ENCODE peak calls at places on chromosomes 13 and 19, in seven cellular contexts. P is RWPE2, S is AG09309, C is tibial nerve, K is H9, X is MM.1S, I is AG04450. D is an unnamed sample.

GRCh38 chr13:114225610-114226009 is 9.1 kb upstream of the CDC16 start:
- DNase-seq in P (no peak), I (no peak), S (no peak), X (no peak), K (no peak), C (no peak), D (no peak)

GRCh38 chr13:43284162-43284561 is 260.8 kb downstream of the DNAJC15 start:
- DNase-seq in S (no peak), I (peak; percentile 70), X (no peak), P (no peak), C (no peak), K (no peak), D (no peak)

GRCh38 chr19:31943305-31943704 is 402.1 kb upstream of the ZNF507 start:
- DNase-seq in S (no peak), K (no peak), P (no peak), C (no peak), X (no peak), I (no peak), D (no peak)

GRCh38 chr19:46392252-46392801 is 21.0 kb downstream of the CCDC8 start:
- DNase-seq in P (peak; percentile 60), C (no peak), X (no peak), S (peak; percentile 31), K (no peak), I (no peak), D (peak; percentile 65)

GRCh38 chr13:68608147-68608546 is 1378.0 kb upstream of the PCDH9 start:
- DNase-seq in S (no peak), I (no peak), K (no peak), P (no peak), X (peak; percentile 10), C (no peak), D (no peak)

GRCh38 chr13:80055804-80056203 is 285.1 kb downstream of the SPRY2 start:
- DNase-seq in C (no peak), X (no peak), P (no peak), K (no peak), S (no peak), I (no peak), D (no peak)

GRCh38 chr19:50912727-50913716 is 1.8 kb upstream of the KLK4 start:
- DNase-seq in I (no peak), P (no peak), C (no peak), K (no peak), X (no peak), S (no peak), D (no peak)

GRCh38 chr19:6663236-6664187 is 6.4 kb downstream of the TNFSF14 start:
- DNase-seq in S (no peak), X (no peak), K (no peak), C (no peak), P (no peak), I (no peak), D (no peak)

GRCh38 chr13:31045621-31046081 is 113.2 kb downstream of the TEX26 start:
- DNase-seq in C (no peak), S (peak; percentile 76), K (no peak), I (peak; percentile 86), X (no peak), P (peak; percentile 86), D (no peak)

GRCh38 chr13:107824636-107825035 is 390.7 kb downstream of the LIG4 start:
- DNase-seq in S (no peak), P (no peak), K (no peak), I (no peak), C (no peak), X (no peak), D (no peak)

GRCh38 chr19:44754743-44755066 is 6.2 kb downstream of the BCL3 start:
- DNase-seq in P (no peak), X (no peak), I (no peak), C (no peak), S (no peak), K (no peak), D (no peak)

GRCh38 chr13:94233401-94233800 is 246.1 kb downstream of the DCT start:
- DNase-seq in S (peak; percentile 50), C (peak; percentile 12), X (no peak), K (no peak), P (peak; percentile 53), I (peak; percentile 79), D (no peak)

GRCh38 chr19:16106121-16106520 is 5.6 kb upstream of the RAB8A start:
- DNase-seq in I (no peak), S (peak; percentile 8), P (no peak), C (no peak), X (no peak), K (no peak), D (no peak)

GRCh38 chr13:50360637-50361036 is 345.4 kb downstream of the KCNRG start:
- DNase-seq in X (no peak), K (no peak), P (no peak), I (no peak), C (no peak), S (no peak), D (no peak)

GRCh38 chr13:102394158-102395053 is 7.4 kb downstream of the FGF14 start:
- DNase-seq in P (peak; percentile 87), C (peak; percentile 90), X (peak; percentile 98), S (peak; percentile 24), I (peak; percentile 55), K (peak; percentile 96), D (peak; percentile 94)

GRCh38 chr19:14563590-14563926 is 8.3 kb downstream of the NDUFB7 start:
- DNase-seq in C (no peak), I (no peak), P (peak; percentile 66), X (no peak), K (no peak), S (no peak), D (peak; percentile 93)

GRCh38 chr19:14565298-14565679 is 6.6 kb downstream of the NDUFB7 start:
- DNase-seq in I (no peak), K (peak; percentile 29), P (no peak), S (no peak), C (no peak), X (no peak), D (no peak)

GRCh38 chr19:14565765-14566711 is 5.8 kb downstream of the NDUFB7 start:
- DNase-seq in S (no peak), C (no peak), X (no peak), K (no peak), I (no peak), P (no peak), D (no peak)

GRCh38 chr19:14562660-14563589 is 8.9 kb downstream of the NDUFB7 start:
- DNase-seq in S (no peak), K (peak; percentile 68), C (no peak), P (no peak), I (no peak), X (no peak), D (no peak)

GRCh38 chr19:14563989-14564650 is 7.7 kb downstream of the NDUFB7 start:
- DNase-seq in I (no peak), K (peak; percentile 98), P (peak; percentile 94), X (no peak), S (no peak), C (no peak), D (no peak)
- TF ChIP-seq CTCF in I (no peak), K (no peak), P (no peak), X (no peak), S (no peak), C (no peak), D (no peak)

DNA sequence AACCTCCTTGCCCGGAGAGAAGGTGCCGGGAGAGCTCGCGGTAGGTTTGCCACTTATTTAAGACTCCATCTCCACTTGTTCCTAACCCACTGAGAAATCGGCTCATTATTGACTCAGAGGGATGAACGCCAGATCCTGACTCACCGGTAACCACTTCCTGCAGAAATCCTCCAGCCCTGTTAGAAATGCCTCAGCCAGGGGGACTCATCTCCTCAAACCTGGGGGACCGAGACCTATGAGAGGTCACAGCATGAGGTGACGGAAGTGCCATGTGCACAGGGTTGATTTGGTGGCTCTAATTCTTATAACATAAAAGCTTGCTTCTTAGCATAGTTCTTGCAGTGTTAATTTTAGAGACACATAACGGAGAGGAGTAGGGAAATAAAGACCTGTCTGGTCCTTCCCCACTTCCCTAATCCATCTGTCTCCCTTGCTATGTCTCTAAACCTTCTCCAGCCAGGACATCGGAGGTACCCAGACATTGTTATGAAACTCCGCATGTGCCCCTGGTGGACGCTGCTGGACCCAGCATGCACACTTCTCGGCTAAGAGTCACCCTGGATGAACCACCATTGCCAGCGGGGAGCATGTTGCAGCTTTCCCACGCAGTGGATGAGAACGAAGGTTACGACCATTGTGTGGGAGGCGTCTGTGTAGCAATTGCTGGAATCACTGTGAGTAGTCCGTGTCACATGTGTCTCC is 158.9 kb downstream of the EFNB2 start:
- DNase-seq in S (peak; percentile 76), I (peak; percentile 67), K (no peak), P (peak; percentile 76), C (no peak), X (no peak), D (no peak)
- TF ChIP-seq CTCF in S (peak; percentile 45), I (peak; percentile 17), K (peak; percentile 37), P (no peak), C (no peak), X (no peak), D (peak; percentile 55)

GRCh38 chr19:42634409-42635232 is 39.9 kb upstream of the CEACAM8 start:
- DNase-seq in K (no peak), P (no peak), S (no peak), C (peak; percentile 22), X (peak; percentile 49), I (no peak), D (no peak)
- TF ChIP-seq CTCF in K (peak; percentile 46), P (peak; percentile 77), S (peak; percentile 86), C (no peak), X (peak; percentile 85), I (peak; percentile 75), D (peak; percentile 51)

GRCh38 chr19:58511353-58512208 is at the start of gene SLC27A5:
- DNase-seq in X (no peak), S (no peak), K (no peak), I (no peak), C (no peak), P (no peak), D (no peak)

GRCh38 chr19:58513213-58513693 is 1.5 kb upstream of the SLC27A5 start:
- DNase-seq in C (no peak), K (no peak), I (no peak), X (no peak), P (no peak), S (no peak), D (no peak)

GRCh38 chr19:58509731-58510083 is 2.1 kb downstream of the SLC27A5 start:
- DNase-seq in C (no peak), P (no peak), X (no peak), S (no peak), I (no peak), K (no peak), D (no peak)

GRCh38 chr19:58513694-58514563 is 2.1 kb upstream of the SLC27A5 start:
- DNase-seq in I (no peak), K (peak; percentile 95), X (no peak), C (peak; percentile 54), S (peak; percentile 20), P (peak; percentile 85), D (peak; percentile 92)

DNA sequence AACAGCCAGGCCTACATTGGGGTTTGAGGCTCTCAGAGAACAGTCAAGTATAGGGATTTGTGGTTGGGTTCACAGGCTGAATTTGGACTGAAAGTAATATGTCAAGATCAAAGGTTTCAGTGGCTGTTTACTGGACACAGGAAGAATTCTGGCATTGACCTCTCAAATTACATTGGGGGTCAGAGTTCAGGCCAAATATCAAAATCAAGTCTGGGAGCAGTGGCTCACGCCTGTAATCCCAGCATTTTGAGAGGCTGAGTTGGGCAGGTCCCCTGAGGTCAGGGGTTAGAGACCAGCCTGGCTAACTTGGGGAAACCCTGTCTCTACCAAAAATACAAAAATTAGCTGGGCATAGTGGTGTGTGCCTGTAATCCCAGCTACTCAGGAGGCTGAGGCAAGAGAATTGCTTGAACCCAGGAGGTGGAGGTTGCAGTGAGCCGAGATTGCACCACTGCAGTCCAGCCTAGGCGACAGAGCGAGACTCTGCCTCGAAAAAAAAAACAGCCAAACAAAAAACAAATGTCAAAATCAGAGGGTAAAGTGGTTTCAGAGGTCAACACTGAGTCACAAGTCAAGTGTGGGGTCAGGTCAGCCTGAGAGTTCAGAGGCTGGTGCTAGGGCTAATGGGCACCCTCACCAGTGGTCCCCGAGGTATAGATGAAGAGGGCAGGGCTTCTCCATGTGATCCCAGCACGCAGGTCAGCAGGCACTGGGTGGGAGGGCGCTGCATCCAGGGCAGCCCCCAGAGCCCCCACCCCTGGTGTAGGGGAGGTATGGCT is 1.5 kb downstream of the SLC27A5 start:
- DNase-seq in C (no peak), X (no peak), K (no peak), S (no peak), P (no peak), I (no peak), D (no peak)
- TF ChIP-seq CTCF in C (no peak), X (no peak), K (no peak), S (no peak), P (no peak), I (no peak), D (no peak)

D was measured in chondrocyte.